ENCODE peak calls at places on chromosomes 6 and 20, in four cellular contexts. B is amygdala, G is iris pigment epithelial cell, C is hepatic stellate cell. V is an unnamed sample.

GRCh38 chr20:25281541-25281991 is 33.7 kb downstream of the PYGB start:
- DNase-seq in B (no peak), G (no peak), C (no peak), V (peak)

GRCh38 chr20:25280574-25281535 is 33.0 kb downstream of the PYGB start:
- DNase-seq in B (no peak), G (no peak), C (no peak), V (peak)

GRCh38 chr6:9675122-9675521 is 739.8 kb downstream of the TFAP2A start:
- DNase-seq in B (no peak), G (no peak), C (no peak), V (no peak)

GRCh38 chr6:45614488-45615285 is 237.0 kb upstream of the SUPT3H start:
- DNase-seq in B (no peak), G (peak), C (no peak), V (no peak)

GRCh38 chr6:119340766-119341487 is 8.6 kb downstream of the MAN1A1 start:
- DNase-seq in B (no peak), G (no peak), C (no peak), V (no peak)

GRCh38 chr6:158068156-158068892 is 86.7 kb downstream of the SYNJ2 start:
- DNase-seq in B (no peak), G (no peak), C (no peak), V (no peak)

GRCh38 chr6:148211777-148212324 is 130.8 kb upstream of the SASH1 start:
- DNase-seq in B (no peak), G (no peak), C (no peak), V (no peak)

GRCh38 chr6:66962082-66962481 is 1255.1 kb upstream of the EYS start:
- DNase-seq in B (no peak), G (no peak), C (no peak), V (no peak)

GRCh38 chr6:56730663-56731529 is 88.2 kb upstream of the DST start:
- DNase-seq in B (no peak), G (peak), C (peak), V (no peak)

GRCh38 chr20:15556869-15557268 is 1016.4 kb downstream of the KIF16B start:
- DNase-seq in B (no peak), G (no peak), C (no peak), V (no peak)